ENCODE peak calls at places on chromosomes 11 and 22, in five cellular contexts. L is hepatocyte, N is stromal cell of bone marrow, P is H4, G is PC-3. A is an unnamed sample.

GRCh38 chr22:35448552-35448922 is 48.6 kb downstream of the MCM5 start:
- DNase-seq in L (no peak), N (no peak), P (no peak), G (no peak), A (no peak)

GRCh38 chr11:48019230-48019584 is 38.8 kb downstream of the PTPRJ start:
- DNase-seq in L (peak; percentile 80), N (no peak), P (no peak), G (no peak), A (no peak)

GRCh38 chr11:106497321-106497720 is 419.9 kb downstream of the AASDHPPT start:
- DNase-seq in L (no peak), N (no peak), P (no peak), G (no peak), A (no peak)

GRCh38 chr11:60625262-60625661 is 74.2 kb upstream of the MS4A8 start:
- DNase-seq in L (peak; percentile 34), N (peak; percentile 11), P (peak; percentile 71), G (peak; percentile 75), A (no peak)

GRCh38 chr11:61776561-61777075 is 15.8 kb downstream of the TMEM258 start:
- DNase-seq in L (peak; percentile 74), N (peak; percentile 23), P (peak; percentile 34), G (peak; percentile 80), A (no peak)

GRCh38 chr11:65445604-65446445 is 23.2 kb downstream of the NEAT1 start:
- DNase-seq in L (no peak), N (peak; percentile 55), P (peak; percentile 8), G (peak; percentile 18), A (no peak)

GRCh38 chr11:46250071-46251052 is 27.1 kb upstream of the CREB3L1 start:
- DNase-seq in L (peak; percentile 73), N (no peak), P (no peak), G (no peak), A (no peak)

GRCh38 chr11:72721689-72722049 is 30.5 kb downstream of the ARAP1 start:
- DNase-seq in L (peak; percentile 59), N (no peak), P (no peak), G (no peak), A (no peak)